ENCODE peak calls at places on chromosomes 2 and 18, in six cellular contexts. L, P, J, U, E and N are unnamed samples.

GRCh38 chr2:9276074-9276473 is 69.5 kb downstream of the ASAP2 start:
- DNase-seq in L (no peak), P (no peak), J (no peak), U (no peak), E (no peak), N (no peak)

GRCh38 chr2:128172191-128172590 is 81.2 kb downstream of the UGGT1 start:
- DNase-seq in L (no peak), P (no peak), J (peak), U (no peak), E (no peak), N (no peak)

GRCh38 chr2:22189893-22190292 is 1066.1 kb downstream of the TDRD15 start:
- DNase-seq in L (no peak), P (no peak), J (no peak), U (no peak), E (no peak), N (no peak)

GRCh38 chr2:65604246-65604645 is 171.8 kb upstream of the SPRED2 start:
- DNase-seq in L (no peak), P (no peak), J (peak), U (no peak), E (no peak), N (no peak)

GRCh38 chr2:98560256-98560771 is 48.0 kb downstream of the COA5 start:
- DNase-seq in L (no peak), P (peak), J (peak), U (no peak), E (no peak), N (peak)

GRCh38 chr2:136206613-136207012 is 88.7 kb upstream of the CXCR4 start:
- DNase-seq in L (no peak), P (no peak), J (peak), U (no peak), E (no peak), N (no peak)

GRCh38 chr18:34548973-34549294 is 161.2 kb upstream of the DTNA start:
- DNase-seq in L (no peak), P (no peak), J (no peak), U (no peak), E (no peak), N (no peak)

GRCh38 chr2:178008636-178009289 is 63.8 kb downstream of the PDE11A start:
- DNase-seq in L (no peak), P (peak), J (peak), U (no peak), E (peak), N (no peak)

GRCh38 chr2:47339745-47340541 is 63.0 kb upstream of the MSH2 start:
- DNase-seq in L (no peak), P (no peak), J (no peak), U (no peak), E (no peak), N (no peak)

GRCh38 chr2:119246884-119247843 is 23.5 kb downstream of the STEAP3 start:
- DNase-seq in L (no peak), P (no peak), J (no peak), U (no peak), E (no peak), N (no peak)

GRCh38 chr2:72001937-72002690 is 145.5 kb downstream of the CYP26B1 start:
- DNase-seq in L (no peak), P (no peak), J (no peak), U (no peak), E (no peak), N (no peak)

GRCh38 chr2:170156592-170156991 is 21.4 kb upstream of the MYO3B start:
- DNase-seq in L (no peak), P (no peak), J (no peak), U (no peak), E (no peak), N (no peak)

GRCh38 chr18:42742474-42742873 is 373.0 kb downstream of the RIT2 start:
- DNase-seq in L (no peak), P (no peak), J (no peak), U (no peak), E (no peak), N (no peak)

GRCh38 chr2:54772531-54772930 is 49.1 kb downstream of the EML6 start:
- DNase-seq in L (no peak), P (no peak), J (peak), U (no peak), E (no peak), N (no peak)

GRCh38 chr2:239587311-239587731 is 186.5 kb upstream of the HDAC4 start:
- DNase-seq in L (no peak), P (no peak), J (no peak), U (no peak), E (no peak), N (no peak)

GRCh38 chr2:17851731-17852585 is 26.5 kb upstream of the KCNS3 start:
- DNase-seq in L (no peak), P (peak), J (peak), U (no peak), E (peak), N (peak)

GRCh38 chr18:427005-427404 is 73.5 kb downstream of the COLEC12 start:
- DNase-seq in L (no peak), P (no peak), J (no peak), U (no peak), E (no peak), N (no peak)

GRCh38 chr2:44244135-44244871 is 31.0 kb upstream of the SLC3A1 start:
- DNase-seq in L (no peak), P (peak), J (peak), U (peak), E (peak), N (peak)

GRCh38 chr2:36549063-36549662 is 48.8 kb downstream of the FEZ2 start:
- DNase-seq in L (no peak), P (no peak), J (no peak), U (no peak), E (no peak), N (peak)

GRCh38 chr2:45610281-45611019 is 617 bp downstream of the SRBD1 start:
- DNase-seq in L (peak), P (peak), J (peak), U (peak), E (peak), N (peak)

GRCh38 chr2:28277466-28277865 is 115.2 kb upstream of the FOSL2 start:
- DNase-seq in L (no peak), P (no peak), J (no peak), U (no peak), E (no peak), N (no peak)